ENCODE peak calls at places on chromosomes 2 and 18, in ten cellular contexts. Q is astrocyte of the cerebellum; R is uterus; Z is epithelial cell of esophagus; X is fibroblast of mammary gland; N is sigmoid colon; V is heart left ventricle; K is tibial nerve; I is AG09309; B is CD8-positive, alpha-beta memory T cell. G is an unnamed sample.

GRCh38 chr2:20196881-20197204 is 28.1 kb downstream of the SDC1 start:
- DNase-seq in V (no peak), N (no peak), X (no peak), I (no peak), B (no peak), K (no peak), Z (no peak), Q (no peak), R (no peak), G (no peak)

GRCh38 chr18:79484661-79485621 is 89.2 kb downstream of the NFATC1 start:
- DNase-seq in X (peak; percentile 93), V (peak; percentile 74), Z (peak; percentile 33), N (peak; percentile 71), Q (peak; percentile 96), I (peak; percentile 97), K (no peak), B (no peak), R (no peak), G (no peak)

GRCh38 chr2:233094614-233095013 is 34.5 kb downstream of the INPP5D start:
- DNase-seq in X (no peak), Z (no peak), V (no peak), N (peak; percentile 12), Q (no peak), B (no peak), K (no peak), I (no peak), R (no peak), G (no peak)

GRCh38 chr18:46070683-46071614 is 1.1 kb downstream of the PSTPIP2 start:
- DNase-seq in K (no peak), X (no peak), R (no peak), B (peak; percentile 2), Q (no peak), I (no peak), N (peak; percentile 66), Z (no peak), V (no peak), G (no peak)

GRCh38 chr2:16773080-16773713 is 107.6 kb upstream of the CYRIA start:
- DNase-seq in Q (peak; percentile 48), K (no peak), X (peak; percentile 52), V (no peak), B (no peak), R (no peak), Z (peak; percentile 77), I (peak; percentile 25), N (no peak), G (peak; percentile 33)

GRCh38 chr2:8520791-8521344 is 161.0 kb upstream of the ID2 start:
- DNase-seq in Z (no peak), R (no peak), V (no peak), B (no peak), Q (no peak), K (no peak), I (no peak), X (peak; percentile 14), N (no peak), G (no peak)

GRCh38 chr2:210445116-210445707 is 31.3 kb downstream of the LANCL1 start:
- DNase-seq in R (no peak), X (peak; percentile 34), K (no peak), Z (peak; percentile 29), I (no peak), N (no peak), V (no peak), Q (peak; percentile 1), B (peak; percentile 13), G (peak; percentile 2)

GRCh38 chr2:100281521-100282438 is 40.5 kb downstream of the LONRF2 start:
- DNase-seq in R (peak; percentile 83), Z (no peak), N (no peak), K (no peak), X (peak; percentile 94), V (no peak), Q (no peak), I (no peak), B (no peak), G (no peak)

GRCh38 chr2:8974001-8974400 is 29.5 kb downstream of the MBOAT2 start:
- DNase-seq in V (no peak), I (no peak), R (no peak), N (no peak), X (peak; percentile 37), Z (no peak), K (no peak), Q (no peak), B (no peak), G (no peak)

GRCh38 chr18:57801379-57802165 is 1.5 kb downstream of the ATP8B1 start:
- DNase-seq in K (no peak), Q (no peak), X (no peak), N (no peak), R (no peak), B (no peak), V (no peak), Z (peak; percentile 29), I (no peak), G (no peak)

GRCh38 chr2:163132850-163133249 is 294.3 kb upstream of the KCNH7 start:
- DNase-seq in I (no peak), B (no peak), K (no peak), N (no peak), Q (no peak), V (no peak), R (no peak), Z (peak; percentile 23), X (peak; percentile 14), G (peak; percentile 6)

GRCh38 chr2:86199834-86200177 is 549 bp downstream of the MRPL35 start:
- DNase-seq in V (no peak), Q (no peak), I (no peak), B (no peak), N (no peak), Z (no peak), X (no peak), R (no peak), K (no peak), G (no peak)

DNA sequence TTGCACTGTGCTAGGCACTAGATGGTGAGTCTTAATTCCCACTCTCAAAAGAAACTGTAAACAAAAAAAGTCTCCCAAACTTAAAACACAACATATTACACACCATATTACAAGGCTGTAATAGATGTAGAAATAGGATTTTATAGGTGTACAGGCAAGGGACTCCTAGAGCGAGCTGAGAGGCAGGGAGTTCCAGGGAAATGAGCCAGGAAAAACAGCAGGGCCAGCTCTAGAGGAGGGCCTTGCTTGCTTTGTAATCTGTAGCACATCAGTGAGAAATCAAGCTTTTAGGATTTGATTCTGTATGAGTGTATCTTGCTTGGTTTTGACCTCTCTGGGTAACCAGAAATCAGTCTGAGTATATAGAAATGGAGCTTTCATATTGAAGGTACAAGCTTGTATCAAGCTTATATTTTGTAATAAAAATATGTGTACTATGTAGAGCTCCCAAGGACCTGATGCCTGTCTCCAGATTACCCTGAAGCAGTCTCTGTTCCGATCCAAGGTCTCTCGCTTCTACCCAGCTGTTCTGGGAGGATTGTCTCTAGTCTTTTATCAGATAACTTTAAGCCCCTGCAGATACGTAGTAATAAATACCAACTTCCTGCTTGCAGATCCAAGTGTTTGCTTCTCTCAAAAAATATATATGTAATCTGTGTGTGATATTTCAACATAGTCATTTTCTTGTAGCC is 73.0 kb downstream of the MYO1B start:
- DNase-seq in B (no peak), K (no peak), I (no peak), Z (no peak), R (peak; percentile 35), N (peak; percentile 73), Q (peak; percentile 41), X (peak; percentile 82), V (no peak), G (peak; percentile 10)
- H3K4me3 ChIP-seq in B (no peak overlapping the region), K (no peak overlapping the region), I (no peak overlapping the region), Z (no peak overlapping the region), R (no peak overlapping the region), N (no peak overlapping the region), Q (no peak overlapping the region), X (no peak overlapping the region), V (no peak overlapping the region), G (no peak overlapping the region)

GRCh38 chr2:167294775-167295140 is 406.5 kb downstream of the XIRP2 start:
- DNase-seq in V (no peak), R (no peak), N (no peak), Q (peak; percentile 22), Z (no peak), X (no peak), K (no peak), B (no peak), I (no peak), G (peak; percentile 10)
- H3K4me3 ChIP-seq in V (peak overlapping the region; percentile 69), R (peak overlapping the region; percentile 51), N (peak overlapping the region; percentile 89), Q (peak overlapping the region; percentile 62), Z (peak overlapping the region; percentile 32), X (peak overlapping the region; percentile 57), K (peak overlapping the region; percentile 53), B (no peak overlapping the region), I (peak overlapping the region; percentile 40), G (no peak overlapping the region)

GRCh38 chr18:5239447-5239846 is 42.4 kb upstream of the AKAIN1 start:
- DNase-seq in B (no peak), I (no peak), V (no peak), Z (no peak), Q (no peak), R (no peak), K (no peak), X (no peak), N (no peak), G (no peak)
- H3K4me3 ChIP-seq in B (no peak overlapping the region), I (peak overlapping the region; percentile 95), V (peak overlapping the region; percentile 86), Z (peak overlapping the region; percentile 79), Q (peak overlapping the region; percentile 79), R (peak overlapping the region; percentile 78), K (peak overlapping the region; percentile 73), X (peak overlapping the region; percentile 85), N (no peak overlapping the region), G (no peak overlapping the region)

GRCh38 chr2:66689456-66690051 is 254.6 kb downstream of the MEIS1 start:
- DNase-seq in V (no peak), X (peak; percentile 48), R (no peak), B (no peak), K (no peak), N (no peak), Q (no peak), Z (no peak), I (no peak), G (no peak)
- H3K4me3 ChIP-seq in V (no peak overlapping the region), X (no peak overlapping the region), R (no peak overlapping the region), B (no peak overlapping the region), K (no peak overlapping the region), N (peak overlapping the region; percentile 7), Q (no peak overlapping the region), Z (no peak overlapping the region), I (no peak overlapping the region), G (no peak overlapping the region)

DNA sequence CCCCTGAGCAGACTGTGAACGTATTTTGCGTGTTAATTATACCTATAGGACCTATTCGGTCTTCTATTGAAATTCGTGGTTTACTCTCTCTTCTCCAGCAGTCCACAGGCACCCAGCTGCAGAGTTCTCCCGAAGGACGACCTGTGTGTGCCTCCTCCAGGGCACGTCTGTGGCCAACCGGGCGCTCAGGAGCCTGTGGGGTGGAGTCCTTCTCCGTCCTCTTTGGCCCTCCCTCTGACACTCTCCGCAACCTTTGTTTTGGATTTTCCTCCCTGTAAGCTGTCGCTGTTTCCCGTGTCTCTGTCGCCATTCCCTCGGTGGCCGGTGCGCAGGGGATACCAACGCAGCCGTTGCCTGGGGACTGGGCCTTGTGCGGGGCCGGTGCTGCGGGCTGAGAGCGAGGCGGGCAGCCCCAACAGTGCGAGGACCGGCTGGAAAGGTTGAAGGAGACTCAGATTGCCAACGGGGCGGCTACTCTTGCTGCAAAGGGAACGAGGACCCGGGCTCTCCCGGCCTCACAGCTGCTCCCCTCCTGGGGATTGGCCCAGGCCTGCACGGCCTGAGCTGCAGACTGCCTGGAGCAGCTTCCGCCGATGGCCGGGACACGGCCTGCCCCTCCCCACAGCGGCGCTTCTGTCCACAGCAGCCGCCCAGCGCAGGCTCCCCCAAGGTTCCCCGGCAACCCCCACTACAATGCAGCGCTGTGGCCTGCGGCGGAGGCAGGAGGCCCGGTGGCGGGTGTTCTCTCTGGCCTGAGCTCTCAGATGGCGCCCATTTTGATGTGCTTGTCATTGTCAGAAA is 221.0 kb downstream of the MTX2 start:
- DNase-seq in K (peak; percentile 15), N (peak; percentile 70), Q (no peak), R (peak; percentile 66), V (peak; percentile 79), I (no peak), B (no peak), X (peak; percentile 45), Z (peak; percentile 50), G (no peak)
- H3K4me3 ChIP-seq in K (peak overlapping the region; percentile 9), N (no peak overlapping the region), Q (no peak overlapping the region), R (peak overlapping the region; percentile 20), V (no peak overlapping the region), I (peak overlapping the region; percentile 5), B (no peak overlapping the region), X (no peak overlapping the region), Z (no peak overlapping the region), G (no peak overlapping the region)

G was measured in Jurkat, Clone E6-1.